ENCODE peak calls at places on chromosomes 16 and 17, in six cellular contexts. C is kidney, T is IMR-90, A is astrocyte, K is mammary epithelial cell, V is colonic mucosa. F is an unnamed sample.

GRCh38 chr16:77724174-77724573 is 1.9 kb downstream of the NUDT7 start:
- DNase-seq in K (no peak), T (no peak), C (no peak), V (no peak), A (no peak), F (no peak)

GRCh38 chr16:28162326-28162877 is 49.4 kb downstream of the XPO6 start:
- DNase-seq in C (no peak), K (no peak), T (no peak), A (no peak), V (no peak), F (no peak)

GRCh38 chr16:54927125-54928015 is 3.3 kb upstream of the IRX5 start:
- DNase-seq in K (peak; percentile 25), A (no peak), T (no peak), V (no peak), C (no peak), F (peak; percentile 21)

GRCh38 chr16:86391987-86392386 is 118.3 kb upstream of the FOXF1 start:
- DNase-seq in C (no peak), T (peak; percentile 93), V (no peak), K (peak; percentile 30), A (peak; percentile 79), F (no peak)

GRCh38 chr16:3696425-3697218 is 20.7 kb downstream of the TRAP1 start:
- DNase-seq in A (peak; percentile 81), V (no peak), K (peak; percentile 28), C (no peak), T (peak; percentile 94), F (no peak)

GRCh38 chr17:81959362-81960129 is 1.4 kb downstream of the NOTUM start:
- DNase-seq in V (peak; percentile 74), A (no peak), K (peak; percentile 33), T (peak; percentile 24), C (peak; percentile 86), F (peak; percentile 52)

GRCh38 chr17:78428025-78428575 is 49.7 kb downstream of the PGS1 start:
- DNase-seq in A (no peak), K (no peak), C (peak; percentile 68), V (no peak), T (no peak), F (no peak)

GRCh38 chr16:85056211-85056748 is 28.7 kb downstream of the KIAA0513 start:
- DNase-seq in C (no peak), A (peak; percentile 20), T (peak; percentile 36), K (no peak), V (no peak), F (no peak)

GRCh38 chr16:69131749-69132423 is 502 bp downstream of the CHTF8 start:
- DNase-seq in C (peak; percentile 94), V (peak; percentile 80), K (peak; percentile 76), A (peak; percentile 61), T (peak; percentile 81), F (peak; percentile 54)

GRCh38 chr17:45812102-45812501 is 28.0 kb downstream of the CRHR1 start:
- DNase-seq in T (no peak), A (peak; percentile 3), C (no peak), V (no peak), K (peak; percentile 10), F (no peak)

GRCh38 chr17:50311112-50311460 is 34.8 kb upstream of the XYLT2 start:
- DNase-seq in V (no peak), K (no peak), C (no peak), A (no peak), T (no peak), F (no peak)

GRCh38 chr17:57490890-57491289 is 234.6 kb downstream of the MSI2 start:
- DNase-seq in V (no peak), T (no peak), K (no peak), C (no peak), A (no peak), F (no peak)

GRCh38 chr16:10554569-10554968 is 25.8 kb downstream of the EMP2 start:
- DNase-seq in A (no peak), V (no peak), C (no peak), K (no peak), T (no peak), F (no peak)

GRCh38 chr17:6800422-6801027 is 24.5 kb downstream of the FBXO39 start:
- DNase-seq in A (no peak), K (no peak), T (peak; percentile 4), C (no peak), V (no peak), F (no peak)

GRCh38 chr17:72576289-72576759 is 455.5 kb downstream of the SOX9 start:
- DNase-seq in C (no peak), K (no peak), A (no peak), V (no peak), T (no peak), F (no peak)

GRCh38 chr17:82238562-82239201 is 9.8 kb downstream of the SLC16A3 start:
- DNase-seq in C (peak; percentile 92), T (peak; percentile 66), K (peak; percentile 90), A (peak; percentile 80), V (peak; percentile 93), F (no peak)

GRCh38 chr17:57407287-57408063 is 151.2 kb downstream of the MSI2 start:
- DNase-seq in K (no peak), C (no peak), T (no peak), A (no peak), V (peak; percentile 78), F (no peak)

GRCh38 chr17:39627170-39627716 is 491 bp downstream of the PPP1R1B start:
- DNase-seq in V (no peak), A (no peak), K (no peak), T (no peak), C (no peak), F (no peak)

GRCh38 chr16:86088816-86089215 is 189.9 kb downstream of the IRF8 start:
- DNase-seq in V (no peak), T (no peak), A (no peak), K (no peak), C (peak; percentile 37), F (no peak)

GRCh38 chr17:62673614-62674362 is 46.3 kb downstream of the MRC2 start:
- DNase-seq in C (no peak), A (no peak), K (no peak), V (no peak), T (no peak), F (no peak)

GRCh38 chr17:9220466-9221230 is 199.3 kb downstream of the NTN1 start:
- DNase-seq in T (no peak), C (peak; percentile 43), K (no peak), A (no peak), V (no peak), F (no peak)

GRCh38 chr16:10218490-10219206 is 36.4 kb upstream of the GRIN2A start:
- DNase-seq in A (no peak), V (no peak), C (no peak), K (no peak), T (no peak), F (no peak)

GRCh38 chr17:8673621-8674020 is 43.1 kb upstream of the MYH10 start:
- DNase-seq in C (no peak), V (no peak), K (no peak), A (peak; percentile 84), T (peak; percentile 59), F (no peak)

GRCh38 chr17:62322313-62322712 is 58.0 kb upstream of the EFCAB3 start:
- DNase-seq in K (no peak), T (no peak), V (no peak), A (no peak), C (no peak), F (no peak)

GRCh38 chr17:47694018-47694817 is at the start of gene TBKBP1:
- DNase-seq in C (peak; percentile 89), T (peak; percentile 38), V (peak; percentile 26), A (peak; percentile 29), K (no peak), F (no peak)

GRCh38 chr17:47696717-47697642 is 3.0 kb downstream of the TBKBP1 start:
- DNase-seq in V (no peak), C (peak; percentile 59), A (no peak), K (no peak), T (no peak), F (no peak)

GRCh38 chr17:47695664-47696376 is 1.9 kb downstream of the TBKBP1 start:
- DNase-seq in V (no peak), K (no peak), T (no peak), A (no peak), C (peak; percentile 87), F (no peak)

GRCh38 chr17:47693667-47694017 is 319 bp upstream of the TBKBP1 start:
- DNase-seq in T (no peak), A (no peak), K (no peak), V (peak; percentile 22), C (peak; percentile 73), F (no peak)

GRCh38 chr17:47694818-47695663 is 1.1 kb downstream of the TBKBP1 start:
- DNase-seq in C (peak; percentile 90), T (peak; percentile 49), A (peak; percentile 28), K (no peak), V (peak; percentile 41), F (no peak)
- H3K4me3 ChIP-seq in C (peak overlapping the region; percentile 68), T (peak overlapping the region; percentile 85), A (peak overlapping the region; percentile 62), K (peak overlapping the region; percentile 51), V (peak overlapping the region; percentile 85), F (no peak overlapping the region)

GRCh38 chr17:17386143-17386800 is 83.1 kb downstream of the NT5M start:
- DNase-seq in C (peak; percentile 91), V (no peak), A (no peak), K (no peak), T (no peak), F (no peak)

GRCh38 chr17:17384961-17385360 is 81.8 kb downstream of the NT5M start:
- DNase-seq in V (no peak), K (no peak), T (no peak), A (no peak), C (no peak), F (no peak)

GRCh38 chr17:17387017-17387416 is 83.8 kb downstream of the NT5M start:
- DNase-seq in C (peak; percentile 84), A (no peak), K (peak; percentile 72), V (peak; percentile 72), T (no peak), F (no peak)

GRCh38 chr17:17384291-17384615 is 81.1 kb downstream of the NT5M start:
- DNase-seq in V (no peak), C (no peak), K (no peak), T (no peak), A (no peak), F (no peak)

GRCh38 chr17:17385502-17385901 is 82.3 kb downstream of the NT5M start:
- DNase-seq in V (no peak), K (no peak), A (no peak), T (no peak), C (peak; percentile 90), F (no peak)
- H3K9ac ChIP-seq in V (no peak overlapping the region), K (no peak overlapping the region), A (no peak overlapping the region), T (no peak overlapping the region), C (no peak overlapping the region), F (no peak overlapping the region)

GRCh38 chr17:35057332-35057915 is 6.1 kb downstream of the RFFL start:
- DNase-seq in T (no peak), V (no peak), K (peak; percentile 29), A (no peak), C (no peak), F (no peak)
- H3K4me3 ChIP-seq in T (no peak overlapping the region), V (no peak overlapping the region), K (no peak overlapping the region), A (no peak overlapping the region), C (no peak overlapping the region), F (no peak overlapping the region)

GRCh38 chr16:4798456-4798855 is 3.3 kb downstream of the SMIM22 start:
- DNase-seq in C (peak; percentile 71), T (no peak), K (no peak), A (no peak), V (no peak), F (no peak)
- H3K9ac ChIP-seq in C (no peak overlapping the region), T (no peak overlapping the region), K (no peak overlapping the region), A (no peak overlapping the region), V (no peak overlapping the region), F (no peak overlapping the region)

DNA sequence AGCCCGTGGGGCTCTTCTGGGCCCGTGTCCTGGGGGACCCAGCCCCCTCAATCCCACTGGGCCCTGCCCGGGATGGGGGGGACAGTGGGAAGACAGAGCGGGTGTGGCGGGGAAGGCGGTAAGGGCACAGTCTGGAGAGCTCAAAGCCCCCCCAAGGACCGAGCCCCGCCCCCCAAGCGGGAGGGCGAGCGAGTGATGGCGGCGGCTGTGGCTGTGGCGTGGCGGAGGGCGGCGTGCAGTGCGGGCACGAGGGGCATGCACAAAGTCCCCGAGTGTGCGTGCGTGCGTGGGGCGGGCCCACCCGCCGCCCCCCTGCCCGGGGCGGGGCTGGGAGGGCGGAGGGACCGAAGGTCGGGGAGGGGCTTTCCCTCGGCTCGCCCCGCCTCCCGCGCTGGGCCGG is 3.6 kb upstream of the WDR24 start:
- DNase-seq in T (no peak), K (no peak), A (no peak), V (no peak), C (no peak), F (no peak)
- H3K4me3 ChIP-seq in T (no peak overlapping the region), K (no peak overlapping the region), A (no peak overlapping the region), V (no peak overlapping the region), C (no peak overlapping the region), F (no peak overlapping the region)

F was measured in MM.1S.